ENCODE peak calls at places on chromosomes 16 and 17, in ten cellular contexts. One of them, this sample, is unnamed.

GRCh38 chr16:15864939-15865338 is 8.1 kb upstream of the MYH11 start:
- DNase-seq in A172: no peak
- DNase-seq in effector memory CD8-positive, alpha-beta T cell: no peak
- DNase-seq in AG20443: no peak
- DNase-seq in HEK293T: no peak
- DNase-seq in stimulated activated CD8-positive, alpha-beta memory T cell treated with anti-CD3 and anti-CD28 coated beads, Interleukin-7, amount 100 ng/mL, for 24 hours: no peak
- DNase-seq in stimulated activated CD4-positive, alpha-beta T cell treated with anti-CD3 and anti-CD28 coated beads, Interleukin-12 subunit alpha, Interleukin-12 subunit beta, amount 100 ng/mL, for 4 hours: no peak
- DNase-seq in nucleus accumbens: no peak
- DNase-seq in effector memory CD4-positive, alpha-beta T cell: no peak
- DNase-seq in GDM1: no peak
- DNase-seq in this sample: no peak

GRCh38 chr17:68861602-68862001 is 93.6 kb downstream of the ABCA8 start:
- DNase-seq in effector memory CD8-positive, alpha-beta T cell: no peak
- DNase-seq in nucleus accumbens: no peak
- DNase-seq in stimulated activated CD4-positive, alpha-beta T cell treated with anti-CD3 and anti-CD28 coated beads, Interleukin-12 subunit alpha, Interleukin-12 subunit beta, amount 100 ng/mL, for 4 hours: no peak
- DNase-seq in HEK293T: no peak
- DNase-seq in A172: no peak
- DNase-seq in AG20443: no peak
- DNase-seq in effector memory CD4-positive, alpha-beta T cell: no peak
- DNase-seq in GDM1: no peak
- DNase-seq in stimulated activated CD8-positive, alpha-beta memory T cell treated with anti-CD3 and anti-CD28 coated beads, Interleukin-7, amount 100 ng/mL, for 24 hours: no peak
- DNase-seq in this sample: no peak

GRCh38 chr16:3731126-3731935 is 14.0 kb upstream of the TRAP1 start:
- DNase-seq in HEK293T: no peak
- DNase-seq in effector memory CD4-positive, alpha-beta T cell: no peak
- DNase-seq in stimulated activated CD4-positive, alpha-beta T cell treated with anti-CD3 and anti-CD28 coated beads, Interleukin-12 subunit alpha, Interleukin-12 subunit beta, amount 100 ng/mL, for 4 hours: no peak
- DNase-seq in GDM1: no peak
- DNase-seq in stimulated activated CD8-positive, alpha-beta memory T cell treated with anti-CD3 and anti-CD28 coated beads, Interleukin-7, amount 100 ng/mL, for 24 hours: no peak
- DNase-seq in AG20443: no peak
- DNase-seq in effector memory CD8-positive, alpha-beta T cell: no peak
- DNase-seq in A172: no peak
- DNase-seq in nucleus accumbens: no peak
- DNase-seq in this sample: no peak

GRCh38 chr17:1762906-1763829 is 1.3 kb downstream of the SERPINF1 start:
- DNase-seq in HEK293T: no peak
- DNase-seq in GDM1: no peak
- DNase-seq in effector memory CD8-positive, alpha-beta T cell: no peak
- DNase-seq in A172: no peak
- DNase-seq in stimulated activated CD4-positive, alpha-beta T cell treated with anti-CD3 and anti-CD28 coated beads, Interleukin-12 subunit alpha, Interleukin-12 subunit beta, amount 100 ng/mL, for 4 hours: no peak
- DNase-seq in effector memory CD4-positive, alpha-beta T cell: no peak
- DNase-seq in AG20443: peak; percentile 74
- DNase-seq in nucleus accumbens: no peak
- DNase-seq in stimulated activated CD8-positive, alpha-beta memory T cell treated with anti-CD3 and anti-CD28 coated beads, Interleukin-7, amount 100 ng/mL, for 24 hours: no peak
- DNase-seq in this sample: no peak

GRCh38 chr16:47627056-47627455 is 165.9 kb downstream of the PHKB start:
- DNase-seq in GDM1: no peak
- DNase-seq in nucleus accumbens: no peak
- DNase-seq in stimulated activated CD8-positive, alpha-beta memory T cell treated with anti-CD3 and anti-CD28 coated beads, Interleukin-7, amount 100 ng/mL, for 24 hours: no peak
- DNase-seq in AG20443: no peak
- DNase-seq in effector memory CD4-positive, alpha-beta T cell: no peak
- DNase-seq in HEK293T: no peak
- DNase-seq in A172: no peak
- DNase-seq in stimulated activated CD4-positive, alpha-beta T cell treated with anti-CD3 and anti-CD28 coated beads, Interleukin-12 subunit alpha, Interleukin-12 subunit beta, amount 100 ng/mL, for 4 hours: no peak
- DNase-seq in effector memory CD8-positive, alpha-beta T cell: no peak
- DNase-seq in this sample: no peak

GRCh38 chr17:78715000-78715771 is 66.9 kb downstream of the CYTH1 start:
- DNase-seq in effector memory CD8-positive, alpha-beta T cell: no peak
- DNase-seq in nucleus accumbens: no peak
- DNase-seq in stimulated activated CD8-positive, alpha-beta memory T cell treated with anti-CD3 and anti-CD28 coated beads, Interleukin-7, amount 100 ng/mL, for 24 hours: no peak
- DNase-seq in effector memory CD4-positive, alpha-beta T cell: no peak
- DNase-seq in A172: no peak
- DNase-seq in AG20443: peak; percentile 33
- DNase-seq in stimulated activated CD4-positive, alpha-beta T cell treated with anti-CD3 and anti-CD28 coated beads, Interleukin-12 subunit alpha, Interleukin-12 subunit beta, amount 100 ng/mL, for 4 hours: no peak
- DNase-seq in HEK293T: no peak
- DNase-seq in GDM1: no peak
- DNase-seq in this sample: no peak

GRCh38 chr17:13884347-13884746 is 185.0 kb upstream of the COX10 start:
- DNase-seq in GDM1: no peak
- DNase-seq in stimulated activated CD4-positive, alpha-beta T cell treated with anti-CD3 and anti-CD28 coated beads, Interleukin-12 subunit alpha, Interleukin-12 subunit beta, amount 100 ng/mL, for 4 hours: no peak
- DNase-seq in A172: no peak
- DNase-seq in HEK293T: no peak
- DNase-seq in stimulated activated CD8-positive, alpha-beta memory T cell treated with anti-CD3 and anti-CD28 coated beads, Interleukin-7, amount 100 ng/mL, for 24 hours: no peak
- DNase-seq in effector memory CD8-positive, alpha-beta T cell: no peak
- DNase-seq in AG20443: no peak
- DNase-seq in effector memory CD4-positive, alpha-beta T cell: no peak
- DNase-seq in nucleus accumbens: no peak
- DNase-seq in this sample: no peak

GRCh38 chr17:7108560-7108925 is 6.1 kb downstream of the ASGR2 start:
- DNase-seq in A172: no peak
- DNase-seq in effector memory CD4-positive, alpha-beta T cell: no peak
- DNase-seq in effector memory CD8-positive, alpha-beta T cell: no peak
- DNase-seq in AG20443: no peak
- DNase-seq in stimulated activated CD4-positive, alpha-beta T cell treated with anti-CD3 and anti-CD28 coated beads, Interleukin-12 subunit alpha, Interleukin-12 subunit beta, amount 100 ng/mL, for 4 hours: no peak
- DNase-seq in nucleus accumbens: no peak
- DNase-seq in stimulated activated CD8-positive, alpha-beta memory T cell treated with anti-CD3 and anti-CD28 coated beads, Interleukin-7, amount 100 ng/mL, for 24 hours: no peak
- DNase-seq in HEK293T: no peak
- DNase-seq in GDM1: no peak
- DNase-seq in this sample: no peak

GRCh38 chr16:30457743-30458560 is 12.3 kb upstream of the SEPHS2 start:
- DNase-seq in stimulated activated CD4-positive, alpha-beta T cell treated with anti-CD3 and anti-CD28 coated beads, Interleukin-12 subunit alpha, Interleukin-12 subunit beta, amount 100 ng/mL, for 4 hours: no peak
- DNase-seq in stimulated activated CD8-positive, alpha-beta memory T cell treated with anti-CD3 and anti-CD28 coated beads, Interleukin-7, amount 100 ng/mL, for 24 hours: no peak
- DNase-seq in HEK293T: no peak
- DNase-seq in effector memory CD4-positive, alpha-beta T cell: no peak
- DNase-seq in effector memory CD8-positive, alpha-beta T cell: no peak
- DNase-seq in A172: no peak
- DNase-seq in AG20443: no peak
- DNase-seq in nucleus accumbens: no peak
- DNase-seq in GDM1: no peak
- DNase-seq in this sample: no peak